ENCODE peak calls at places on chromosomes 4 and X, in five cellular contexts. W, P, T, Z and O are unnamed samples.

GRCh38 chrX:84174348-84174747 is 13.7 kb downstream of the RPS6KA6 start:
- DNase-seq in W (no peak), T (no peak), P (no peak), Z (no peak), O (no peak)

GRCh38 chr4:174362340-174362739 is 78.6 kb downstream of the CEP44 start:
- DNase-seq in W (no peak), Z (no peak), P (no peak), T (no peak), O (no peak)

GRCh38 chrX:47146121-47146935 is 1.3 kb downstream of the RBM10 start:
- DNase-seq in W (no peak), P (no peak), T (no peak), Z (no peak), O (no peak)

GRCh38 chrX:113400193-113400704 is 559.6 kb upstream of the AMOT start:
- DNase-seq in T (no peak), Z (no peak), W (no peak), P (no peak), O (no peak)

GRCh38 chrX:1361275-1361674 is 24.7 kb downstream of the IL3RA start:
- DNase-seq in T (no peak), W (no peak), P (peak), Z (no peak), O (no peak)

GRCh38 chrX:16160729-16161128 is 6.6 kb upstream of the MAGEB17 start:
- DNase-seq in W (peak), P (no peak), T (no peak), Z (no peak), O (no peak)

GRCh38 chr4:184983660-184984356 is 34.5 kb upstream of the HELT start:
- DNase-seq in T (peak), Z (peak), W (peak), P (peak), O (peak)

GRCh38 chr4:80926891-80927290 is 103.6 kb upstream of the BMP3 start:
- DNase-seq in W (no peak), P (no peak), T (no peak), Z (no peak), O (no peak)

GRCh38 chr4:177251237-177251636 is 58.4 kb upstream of the NEIL3 start:
- DNase-seq in T (no peak), W (no peak), P (no peak), Z (no peak), O (no peak)

GRCh38 chrX:2698604-2699003 is 7.5 kb downstream of the CD99 start:
- DNase-seq in W (no peak), T (no peak), Z (no peak), P (no peak), O (no peak)

GRCh38 chr4:145609494-145610427 is 9.4 kb upstream of the MMAA start:
- DNase-seq in T (peak), Z (peak), W (peak), P (peak), O (peak)

GRCh38 chr4:109815151-109816081 is at the start of gene GAR1:
- DNase-seq in Z (peak), T (peak), P (peak), W (peak), O (peak)

GRCh38 chrX:1205681-1206611 is 6.5 kb downstream of the CRLF2 start:
- DNase-seq in W (peak), P (no peak), T (peak), Z (no peak), O (no peak)

GRCh38 chr4:3407171-3407771 is 34.5 kb upstream of the HGFAC start:
- DNase-seq in P (peak), Z (no peak), W (no peak), T (no peak), O (no peak)

GRCh38 chrX:68455151-68455510 is 21.8 kb upstream of the OPHN1 start:
- DNase-seq in P (no peak), Z (peak), W (no peak), T (no peak), O (no peak)

GRCh38 chr4:108361886-108362285 is 193.2 kb upstream of the LEF1 start:
- DNase-seq in Z (no peak), W (no peak), T (no peak), P (no peak), O (no peak)

GRCh38 chr4:184850431-184851199 is 24.8 kb upstream of the ACSL1 start:
- DNase-seq in T (no peak), P (no peak), W (no peak), Z (no peak), O (no peak)

GRCh38 chrX:16138108-16138427 is 14.7 kb downstream of the GRPR start:
- DNase-seq in P (no peak), W (no peak), Z (no peak), T (no peak), O (no peak)

GRCh38 chrX:96703816-96704215 is 19.2 kb downstream of the DIAPH2 start:
- DNase-seq in Z (no peak), W (peak), P (no peak), T (no peak), O (no peak)

GRCh38 chr4:99847362-99847976 is 30.8 kb downstream of the DAPP1 start:
- DNase-seq in Z (no peak), P (no peak), T (no peak), W (no peak), O (no peak)

GRCh38 chr4:88759039-88759631 is 61.5 kb upstream of the NAP1L5 start:
- DNase-seq in Z (no peak), P (no peak), W (peak), T (no peak), O (no peak)

GRCh38 chr4:155541716-155542115 is 124.9 kb upstream of the GUCY1A1 start:
- DNase-seq in P (no peak), W (no peak), T (no peak), Z (no peak), O (no peak)

GRCh38 chr4:54378461-54378860 is 149.4 kb downstream of the PDGFRA start:
- DNase-seq in T (no peak), P (no peak), W (peak), Z (no peak), O (no peak)

GRCh38 chr4:142474398-142475087 is 371.6 kb downstream of the INPP4B start:
- DNase-seq in T (no peak), W (peak), P (no peak), Z (no peak), O (no peak)

GRCh38 chr4:142353149-142353738 is 492.9 kb downstream of the INPP4B start:
- DNase-seq in P (no peak), W (peak), Z (peak), T (peak), O (no peak)

GRCh38 chr4:30555778-30556177 is 164.4 kb upstream of the PCDH7 start:
- DNase-seq in W (no peak), T (no peak), Z (no peak), P (no peak), O (no peak)

GRCh38 chr4:173367946-173368345 is 2.8 kb upstream of the SAP30 start:
- DNase-seq in P (no peak), W (no peak), T (no peak), Z (no peak), O (no peak)

GRCh38 chrX:14798805-14799397 is 74.0 kb downstream of the FANCB start:
- DNase-seq in P (no peak), W (no peak), Z (no peak), T (no peak), O (no peak)
- H3K27ac ChIP-seq in P (no peak), W (no peak), Z (no peak), T (no peak), O (no peak)

DNA sequence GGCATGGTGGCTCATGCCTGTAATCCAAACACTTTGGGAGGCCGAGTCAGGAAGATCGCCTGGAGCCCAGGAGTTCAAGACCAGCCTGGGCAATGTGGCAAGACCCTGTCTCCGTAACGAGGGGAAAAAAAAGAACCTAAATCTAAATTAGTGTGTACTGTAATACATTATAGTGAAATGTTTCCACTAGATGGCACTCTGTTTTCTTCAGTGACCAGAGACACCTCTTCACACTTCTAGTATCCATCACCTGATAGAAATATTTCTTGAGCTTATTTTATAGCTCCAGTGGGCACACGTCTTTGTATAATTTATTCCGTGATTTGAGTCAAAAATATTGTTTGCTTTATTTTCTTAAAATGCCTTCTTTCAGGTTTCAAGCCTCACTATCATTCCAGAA is 600.9 kb upstream of the DIPK2B start:
- DNase-seq in T (no peak), W (peak), P (no peak), Z (no peak), O (no peak)
- H3K27ac ChIP-seq in T (no peak), W (peak), P (peak), Z (no peak), O (no peak)

GRCh38 chrX:79369871-79370270 is 2.7 kb upstream of the ITM2A start:
- DNase-seq in T (no peak), W (no peak), Z (no peak), P (no peak), O (no peak)

GRCh38 chrX:79371640-79372039 is 4.5 kb upstream of the ITM2A start:
- DNase-seq in T (no peak), Z (no peak), W (no peak), P (no peak), O (no peak)

GRCh38 chrX:79375340-79375739 is 8.2 kb upstream of the ITM2A start:
- DNase-seq in Z (no peak), W (no peak), T (no peak), P (no peak), O (no peak)
- H3K27ac ChIP-seq in Z (no peak), W (no peak), T (no peak), P (no peak), O (no peak)

GRCh38 chr4:103075435-103075893 is 1.1 kb downstream of the SLC9B2 start:
- DNase-seq in T (no peak), Z (no peak), W (no peak), P (no peak), O (no peak)
- H3K27ac ChIP-seq in T (peak), Z (no peak), W (peak), P (peak), O (peak)